ENCODE peak calls at places on chromosomes 5 and 9, in ten cellular contexts. G is right cardiac atrium, W is Karpas-422, Q is GM23248, L is PC-9, X is adipocyte, P is mesenchymal stem cell, V is fibroblast of lung, R is HCT116, C is gastrocnemius medialis. Y is an unnamed sample.

GRCh38 chr5:74595143-74595915 is 45.2 kb downstream of the ENC1 start:
- DNase-seq in X (peak; percentile 19), P (peak; percentile 55), C (no peak), R (peak; percentile 15), L (peak; percentile 81), Q (peak; percentile 6), G (no peak), V (peak; percentile 97), W (no peak), Y (no peak)

GRCh38 chr9:83196946-83197345 is 134.0 kb upstream of the RASEF start:
- DNase-seq in X (no peak), V (peak; percentile 22), G (no peak), Q (no peak), W (no peak), R (no peak), P (no peak), C (no peak), L (no peak), Y (no peak)

GRCh38 chr5:63963926-63964325 is 1.7 kb upstream of the HTR1A start:
- DNase-seq in X (no peak), Q (no peak), V (no peak), L (no peak), R (no peak), W (no peak), C (no peak), P (no peak), G (no peak), Y (no peak)

GRCh38 chr9:118529210-118529609 is 825.0 kb downstream of the TLR4 start:
- DNase-seq in Q (peak; percentile 66), V (peak; percentile 52), G (no peak), C (no peak), X (peak; percentile 1), R (no peak), P (peak; percentile 46), L (no peak), W (no peak), Y (no peak)

GRCh38 chr5:5126444-5126843 is 13.7 kb upstream of the ADAMTS16 start:
- DNase-seq in W (no peak), G (no peak), R (no peak), Q (peak; percentile 83), L (peak; percentile 83), V (no peak), X (no peak), C (no peak), P (no peak), Y (no peak)

GRCh38 chr9:445033-445432 is 230.4 kb downstream of the DOCK8 start:
- DNase-seq in R (no peak), C (no peak), X (peak; percentile 23), V (peak; percentile 84), P (peak; percentile 7), W (no peak), Q (no peak), L (no peak), G (peak; percentile 75), Y (no peak)

GRCh38 chr5:119864286-119864685 is 234.9 kb downstream of the FAM170A start:
- DNase-seq in L (no peak), Q (peak; percentile 0), G (no peak), X (peak; percentile 57), P (no peak), R (no peak), C (no peak), V (no peak), W (no peak), Y (no peak)

GRCh38 chr9:33946779-33947535 is 101.7 kb downstream of the UBAP2 start:
- DNase-seq in W (no peak), X (peak; percentile 96), P (peak; percentile 90), C (no peak), R (no peak), L (peak; percentile 58), V (peak; percentile 99), Q (peak; percentile 97), G (no peak), Y (no peak)

GRCh38 chr9:136955943-136956335 is 3.9 kb downstream of the LCN12 start:
- DNase-seq in P (no peak), G (peak; percentile 44), R (no peak), X (no peak), C (no peak), Q (no peak), V (no peak), L (no peak), W (no peak), Y (no peak)

GRCh38 chr5:132383261-132383660 is 13.8 kb downstream of the SLC22A5 start:
- DNase-seq in G (no peak), W (no peak), X (no peak), Q (no peak), V (no peak), P (no peak), C (no peak), L (no peak), R (no peak), Y (no peak)

GRCh38 chr5:13567819-13568218 is 376.7 kb downstream of the DNAH5 start:
- DNase-seq in R (no peak), W (no peak), X (peak; percentile 3), G (no peak), V (peak; percentile 86), Q (peak; percentile 80), C (no peak), P (peak; percentile 20), L (peak; percentile 78), Y (no peak)

GRCh38 chr9:34675048-34675714 is 12.7 kb upstream of the CCL27 start:
- DNase-seq in C (no peak), G (peak; percentile 85), V (peak; percentile 42), Q (peak; percentile 86), W (peak; percentile 93), P (peak; percentile 82), X (peak; percentile 68), R (peak; percentile 60), L (no peak), Y (peak; percentile 69)

GRCh38 chr9:134677743-134678142 is 36.1 kb downstream of the COL5A1 start:
- DNase-seq in Q (no peak), V (no peak), L (no peak), W (no peak), G (no peak), R (no peak), C (no peak), P (no peak), X (no peak), Y (no peak)
- H3K4me1 ChIP-seq in Q (peaks cover 35% of the 10 kb centered on the region), V (peaks cover 14% of the 10 kb centered on the region), L (no peaks in the 10 kb centered on the region), W (no peaks in the 10 kb centered on the region), G (no peaks in the 10 kb centered on the region), R (no peaks in the 10 kb centered on the region), C (no peaks in the 10 kb centered on the region), P (peaks cover 41% of the 10 kb centered on the region), X (peaks cover 18% of the 10 kb centered on the region), Y (no peaks in the 10 kb centered on the region)

GRCh38 chr5:50738864-50739263 is 72.4 kb downstream of the PARP8 start:
- DNase-seq in P (no peak), W (no peak), Q (no peak), C (no peak), X (no peak), G (no peak), L (no peak), V (no peak), R (no peak), Y (no peak)
- H3K4me1 ChIP-seq in P (no peaks in the 10 kb centered on the region), W (peaks cover 23% of the 10 kb centered on the region), Q (no peaks in the 10 kb centered on the region), C (no peaks in the 10 kb centered on the region), X (no peaks in the 10 kb centered on the region), G (peaks cover 1% of the 10 kb centered on the region), L (no peaks in the 10 kb centered on the region), V (peaks cover under 1% of the 10 kb centered on the region), R (no peaks in the 10 kb centered on the region), Y (peaks cover 2% of the 10 kb centered on the region)

GRCh38 chr9:134475051-134475790 is 149.0 kb downstream of the RXRA start:
- DNase-seq in W (no peak), C (no peak), P (peak; percentile 80), Q (peak; percentile 93), G (peak; percentile 93), V (peak; percentile 81), X (peak; percentile 85), L (no peak), R (no peak), Y (no peak)

GRCh38 chr9:134474656-134475050 is 148.4 kb downstream of the RXRA start:
- DNase-seq in R (no peak), Q (no peak), C (no peak), X (no peak), L (peak; percentile 20), P (no peak), G (peak; percentile 40), W (no peak), V (no peak), Y (no peak)

GRCh38 chr9:134474058-134474370 is 147.8 kb downstream of the RXRA start:
- DNase-seq in W (no peak), X (peak; percentile 52), R (no peak), P (peak; percentile 40), Q (peak; percentile 72), C (no peak), G (peak; percentile 91), V (peak; percentile 56), L (no peak), Y (no peak)

GRCh38 chr9:134472256-134472655 is 146.0 kb downstream of the RXRA start:
- DNase-seq in W (no peak), X (no peak), C (no peak), G (peak; percentile 78), Q (no peak), R (no peak), P (no peak), V (no peak), L (peak; percentile 9), Y (no peak)

DNA sequence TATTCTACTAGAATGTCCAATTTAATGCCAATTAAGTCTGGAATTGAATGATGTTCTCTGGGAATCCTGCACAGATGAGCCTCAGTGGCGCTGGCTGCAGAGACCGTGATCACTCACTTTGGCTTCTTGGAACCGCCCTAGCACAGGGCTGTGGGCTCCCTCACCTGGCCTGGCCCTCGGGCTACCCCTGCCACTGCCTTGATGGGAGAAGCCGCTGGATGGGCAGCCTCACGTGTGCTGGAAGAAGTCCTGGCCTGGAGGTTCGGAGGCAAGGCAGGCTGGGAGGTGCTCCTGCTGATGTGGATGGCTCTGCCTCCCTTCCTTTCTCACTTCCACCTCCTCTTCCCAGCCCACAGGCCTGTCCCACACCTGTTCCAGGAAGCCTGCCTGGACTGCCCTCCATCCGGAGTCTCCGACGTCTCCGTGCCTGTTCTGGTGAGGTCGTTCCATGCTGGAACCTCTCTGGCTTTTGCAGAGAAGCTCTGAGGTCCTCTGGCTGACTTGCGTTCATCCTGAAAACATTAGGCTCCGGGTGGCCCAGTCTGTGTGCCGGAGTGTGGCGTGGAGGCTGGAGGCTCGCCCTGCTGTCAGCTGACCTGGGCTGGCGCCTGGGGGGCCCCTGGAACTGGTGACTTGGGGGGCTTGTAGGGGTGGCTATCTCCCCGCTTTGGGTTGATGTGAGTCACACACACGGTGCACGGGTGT is 147.2 kb downstream of the RXRA start:
- DNase-seq in P (no peak), W (no peak), G (no peak), C (no peak), X (no peak), L (peak; percentile 15), R (no peak), Q (no peak), V (no peak), Y (no peak)
- H3K4me1 ChIP-seq in P (peaks cover 20% of the 10 kb centered on the region), W (no peaks in the 10 kb centered on the region), G (no peaks in the 10 kb centered on the region), C (peaks cover 10% of the 10 kb centered on the region), X (peaks cover 46% of the 10 kb centered on the region), L (no peaks in the 10 kb centered on the region), R (no peaks in the 10 kb centered on the region), Q (peaks cover 17% of the 10 kb centered on the region), V (peaks cover 17% of the 10 kb centered on the region), Y (no peaks in the 10 kb centered on the region)

DNA sequence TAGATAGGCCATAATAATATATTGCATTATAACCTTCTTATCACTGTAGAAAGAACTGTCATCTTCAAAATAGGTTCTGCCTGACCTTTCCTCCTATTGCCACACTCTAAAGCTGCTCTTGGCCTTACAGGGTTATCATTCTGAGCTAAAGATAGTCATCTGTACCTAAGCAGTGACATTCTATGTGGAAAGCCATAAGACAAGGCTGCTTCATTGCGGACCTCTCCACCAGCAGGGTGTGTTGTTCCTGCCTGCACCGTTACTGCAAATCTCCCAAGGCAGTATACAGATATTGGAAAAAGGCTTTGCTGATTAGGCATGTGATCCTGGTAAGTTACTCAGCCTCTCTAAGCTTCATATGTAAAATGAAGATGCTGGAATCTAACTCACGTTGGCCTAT is 8.1 kb downstream of the ZNF622 start:
- DNase-seq in G (no peak), P (no peak), X (no peak), C (no peak), W (no peak), R (no peak), V (no peak), L (no peak), Q (no peak), Y (no peak)
- H3K4me1 ChIP-seq in G (peaks cover 8% of the 10 kb centered on the region), P (peaks cover 10% of the 10 kb centered on the region), X (peaks cover 72% of the 10 kb centered on the region), C (peaks cover 79% of the 10 kb centered on the region), W (peaks cover 28% of the 10 kb centered on the region), R (no peaks in the 10 kb centered on the region), V (peaks cover 19% of the 10 kb centered on the region), L (no peaks in the 10 kb centered on the region), Q (peaks cover 60% of the 10 kb centered on the region), Y (no peaks in the 10 kb centered on the region)